ENCODE peak calls at places on chromosomes 11 and 22, in nine cellular contexts. D is GM03348, Q is KBM-7, U is NCI-H82, N is NCI-H1092 treated with DMSO at 0.1 percent for 48 hours, F is COR-L47, E is MV-4-11, M is pons, P is amygdala. J is an unnamed sample.

GRCh38 chr11:122007611-122008071 is 108.4 kb downstream of the BLID start:
- DNase-seq in D (no peak), Q (no peak), U (no peak), N (peak), F (no peak), E (peak), M (peak), P (peak), J (no peak)

GRCh38 chr22:47168900-47169800 is 406.7 kb downstream of the TBC1D22A start:
- DNase-seq in D (peak), Q (no peak), U (peak), N (no peak), F (no peak), E (no peak), M (peak), P (no peak), J (no peak)

GRCh38 chr11:20015529-20016427 is 144.5 kb downstream of the DBX1 start:
- DNase-seq in D (no peak), Q (no peak), U (peak), N (peak), F (no peak), E (no peak), M (no peak), P (no peak), J (no peak)

GRCh38 chr22:38861927-38862326 is 10.1 kb downstream of the CBX6 start:
- DNase-seq in D (no peak), Q (no peak), U (no peak), N (peak), F (no peak), E (no peak), M (no peak), P (no peak), J (no peak)

GRCh38 chr11:8122173-8122572 is 41.2 kb downstream of the TUB start:
- DNase-seq in D (no peak), Q (no peak), U (no peak), N (no peak), F (no peak), E (no peak), M (no peak), P (no peak), J (no peak)

GRCh38 chr22:39446239-39446721 is 10.5 kb upstream of the MGAT3 start:
- DNase-seq in D (no peak), Q (no peak), U (no peak), N (no peak), F (no peak), E (no peak), M (no peak), P (no peak), J (peak)

GRCh38 chr22:24061124-24061684 is 50.1 kb downstream of the CABIN1 start:
- DNase-seq in D (no peak), Q (no peak), U (no peak), N (no peak), F (no peak), E (no peak), M (no peak), P (no peak), J (no peak)

GRCh38 chr22:41951898-41952474 is at the start of gene SMIM45:
- DNase-seq in D (no peak), Q (no peak), U (peak), N (peak), F (peak), E (no peak), M (peak), P (peak), J (no peak)

GRCh38 chr11:20238712-20239111 is 78.4 kb upstream of the DBX1 start:
- DNase-seq in D (no peak), Q (no peak), U (peak), N (peak), F (peak), E (no peak), M (no peak), P (peak), J (no peak)

GRCh38 chr11:70021586-70021985 is 56.5 kb upstream of the ANO1 start:
- DNase-seq in D (no peak), Q (no peak), U (no peak), N (no peak), F (no peak), E (no peak), M (no peak), P (no peak), J (no peak)

GRCh38 chr11:64094463-64095223 is 58.9 kb downstream of the FLRT1 start:
- DNase-seq in D (peak), Q (peak), U (no peak), N (no peak), F (no peak), E (peak), M (no peak), P (no peak), J (no peak)

GRCh38 chr22:47444746-47445065 is 682.3 kb downstream of the TBC1D22A start:
- DNase-seq in D (no peak), Q (no peak), U (no peak), N (no peak), F (no peak), E (no peak), M (no peak), P (no peak), J (no peak)

GRCh38 chr11:86717817-86718501 is 45.5 kb upstream of the ME3 start:
- DNase-seq in D (no peak), Q (no peak), U (no peak), N (no peak), F (no peak), E (no peak), M (no peak), P (no peak), J (no peak)

GRCh38 chr11:74446445-74446844 is 20.9 kb downstream of the KCNE3 start:
- DNase-seq in D (no peak), Q (no peak), U (no peak), N (no peak), F (no peak), E (no peak), M (no peak), P (no peak), J (no peak)

GRCh38 chr22:24107668-24108067 is 73.6 kb upstream of the SUSD2 start:
- DNase-seq in D (peak), Q (no peak), U (no peak), N (no peak), F (no peak), E (no peak), M (peak), P (peak), J (no peak)

GRCh38 chr22:49623176-49623575 is 204.5 kb downstream of the BRD1 start:
- DNase-seq in D (no peak), Q (no peak), U (no peak), N (no peak), F (no peak), E (no peak), M (no peak), P (no peak), J (no peak)

GRCh38 chr11:128579790-128580504 is 7.4 kb downstream of the ETS1 start:
- DNase-seq in D (no peak), Q (no peak), U (no peak), N (no peak), F (no peak), E (no peak), M (no peak), P (no peak), J (no peak)

GRCh38 chr22:33006220-33006954 is 51.8 kb downstream of the SYN3 start:
- DNase-seq in D (no peak), Q (no peak), U (no peak), N (peak), F (no peak), E (no peak), M (no peak), P (no peak), J (no peak)

GRCh38 chr22:26484360-26484706 is 656 bp downstream of the SRRD start:
- DNase-seq in D (no peak), Q (no peak), U (no peak), N (peak), F (no peak), E (no peak), M (no peak), P (no peak), J (no peak)

GRCh38 chr11:62599909-62600308 is 1.8 kb downstream of the MTA2 start:
- DNase-seq in D (no peak), Q (peak), U (no peak), N (no peak), F (no peak), E (no peak), M (no peak), P (no peak), J (no peak)

GRCh38 chr11:75313457-75314272 is 37.8 kb downstream of the ARRB1 start:
- DNase-seq in D (peak), Q (no peak), U (peak), N (peak), F (no peak), E (peak), M (peak), P (peak), J (no peak)

GRCh38 chr11:103889679-103890078 is 146.8 kb upstream of the DDI1 start:
- DNase-seq in D (no peak), Q (no peak), U (no peak), N (no peak), F (no peak), E (no peak), M (no peak), P (no peak), J (no peak)

GRCh38 chr11:59708537-59708936 is 5.1 kb downstream of the OR10V1 start:
- DNase-seq in D (peak), Q (no peak), U (no peak), N (no peak), F (no peak), E (no peak), M (no peak), P (no peak), J (no peak)

GRCh38 chr11:129933262-129933661 is 37.9 kb upstream of the NFRKB start:
- DNase-seq in D (no peak), Q (no peak), U (no peak), N (no peak), F (no peak), E (no peak), M (no peak), P (no peak), J (no peak)

GRCh38 chr11:43819926-43820325 is 60.7 kb upstream of the ALKBH3 start:
- DNase-seq in D (no peak), Q (peak), U (peak), N (no peak), F (no peak), E (no peak), M (no peak), P (no peak), J (no peak)

GRCh38 chr11:34624069-34624468 is 3.2 kb downstream of the EHF start:
- DNase-seq in D (no peak), Q (no peak), U (no peak), N (no peak), F (no peak), E (no peak), M (no peak), P (no peak), J (no peak)

GRCh38 chr11:36243641-36244040 is 45.6 kb downstream of the COMMD9 start:
- DNase-seq in D (no peak), Q (no peak), U (no peak), N (no peak), F (no peak), E (no peak), M (no peak), P (no peak), J (no peak)

GRCh38 chr11:44846852-44847251 is 103.8 kb downstream of the TP53I11 start:
- DNase-seq in D (no peak), Q (no peak), U (no peak), N (no peak), F (no peak), E (no peak), M (no peak), P (no peak), J (no peak)